ENCODE peak calls at places on chromosome 13, in seven cellular contexts. One of them, this sample, is unnamed.

GRCh38 chr13:24208314-24208713 is 47.8 kb downstream of the SPATA13 start:
- DNase-seq in tibial nerve: no peak
- DNase-seq in CD4-positive, CD25-positive, alpha-beta regulatory T cell: no peak
- DNase-seq in naive thymus-derived CD4-positive, alpha-beta T cell: no peak
- DNase-seq in CD8-positive, alpha-beta memory T cell: no peak
- DNase-seq in left lung: no peak
- DNase-seq in right lobe of liver: no peak
- DNase-seq in this sample: no peak

GRCh38 chr13:108083056-108083455 is 132.3 kb downstream of the LIG4 start:
- DNase-seq in tibial nerve: no peak
- DNase-seq in CD4-positive, CD25-positive, alpha-beta regulatory T cell: no peak
- DNase-seq in naive thymus-derived CD4-positive, alpha-beta T cell: no peak
- DNase-seq in CD8-positive, alpha-beta memory T cell: no peak
- DNase-seq in left lung: no peak
- DNase-seq in right lobe of liver: no peak
- DNase-seq in this sample: no peak

GRCh38 chr13:114088234-114088633 is 44.2 kb downstream of the RASA3 start:
- DNase-seq in tibial nerve: peak
- DNase-seq in CD4-positive, CD25-positive, alpha-beta regulatory T cell: no peak
- DNase-seq in naive thymus-derived CD4-positive, alpha-beta T cell: no peak
- DNase-seq in CD8-positive, alpha-beta memory T cell: no peak
- DNase-seq in left lung: no peak
- DNase-seq in right lobe of liver: no peak
- DNase-seq in this sample: no peak

GRCh38 chr13:59345316-59345715 is 818.4 kb downstream of the DIAPH3 start:
- DNase-seq in tibial nerve: no peak
- DNase-seq in CD4-positive, CD25-positive, alpha-beta regulatory T cell: no peak
- DNase-seq in naive thymus-derived CD4-positive, alpha-beta T cell: no peak
- DNase-seq in CD8-positive, alpha-beta memory T cell: no peak
- DNase-seq in left lung: no peak
- DNase-seq in right lobe of liver: no peak
- DNase-seq in this sample: no peak

GRCh38 chr13:41917641-41918040 is 43.3 kb downstream of the VWA8 start:
- DNase-seq in tibial nerve: no peak
- DNase-seq in CD4-positive, CD25-positive, alpha-beta regulatory T cell: no peak
- DNase-seq in naive thymus-derived CD4-positive, alpha-beta T cell: peak
- DNase-seq in CD8-positive, alpha-beta memory T cell: no peak
- DNase-seq in left lung: no peak
- DNase-seq in right lobe of liver: no peak
- DNase-seq in this sample: no peak

GRCh38 chr13:88932950-88933349 is 1261.8 kb downstream of the SLITRK5 start:
- DNase-seq in tibial nerve: no peak
- DNase-seq in CD4-positive, CD25-positive, alpha-beta regulatory T cell: no peak
- DNase-seq in naive thymus-derived CD4-positive, alpha-beta T cell: no peak
- DNase-seq in CD8-positive, alpha-beta memory T cell: no peak
- DNase-seq in left lung: no peak
- DNase-seq in right lobe of liver: no peak
- DNase-seq in this sample: no peak

GRCh38 chr13:48299591-48299990 is 4.0 kb upstream of the RB1 start:
- DNase-seq in tibial nerve: no peak
- DNase-seq in CD4-positive, CD25-positive, alpha-beta regulatory T cell: no peak
- DNase-seq in naive thymus-derived CD4-positive, alpha-beta T cell: no peak
- DNase-seq in CD8-positive, alpha-beta memory T cell: no peak
- DNase-seq in left lung: no peak
- DNase-seq in right lobe of liver: no peak
- DNase-seq in this sample: no peak

GRCh38 chr13:97506511-97506910 is 72.5 kb downstream of the RAP2A start:
- DNase-seq in tibial nerve: no peak
- DNase-seq in CD4-positive, CD25-positive, alpha-beta regulatory T cell: no peak
- DNase-seq in naive thymus-derived CD4-positive, alpha-beta T cell: no peak
- DNase-seq in CD8-positive, alpha-beta memory T cell: no peak
- DNase-seq in left lung: no peak
- DNase-seq in right lobe of liver: no peak
- DNase-seq in this sample: no peak

GRCh38 chr13:34926513-34926912 is 15.6 kb upstream of the NBEA start:
- DNase-seq in tibial nerve: no peak
- DNase-seq in CD4-positive, CD25-positive, alpha-beta regulatory T cell: no peak
- DNase-seq in naive thymus-derived CD4-positive, alpha-beta T cell: no peak
- DNase-seq in CD8-positive, alpha-beta memory T cell: no peak
- DNase-seq in left lung: no peak
- DNase-seq in right lobe of liver: no peak
- DNase-seq in this sample: no peak

GRCh38 chr13:40329682-40330485 is 336.6 kb downstream of the FOXO1 start:
- DNase-seq in tibial nerve: no peak
- DNase-seq in CD4-positive, CD25-positive, alpha-beta regulatory T cell: no peak
- DNase-seq in naive thymus-derived CD4-positive, alpha-beta T cell: no peak
- DNase-seq in CD8-positive, alpha-beta memory T cell: no peak
- DNase-seq in left lung: no peak
- DNase-seq in right lobe of liver: no peak
- DNase-seq in this sample: no peak

GRCh38 chr13:89965252-89965651 is 1382.2 kb upstream of the MIR17HG start:
- DNase-seq in tibial nerve: no peak
- DNase-seq in CD4-positive, CD25-positive, alpha-beta regulatory T cell: no peak
- DNase-seq in naive thymus-derived CD4-positive, alpha-beta T cell: no peak
- DNase-seq in CD8-positive, alpha-beta memory T cell: no peak
- DNase-seq in left lung: no peak
- DNase-seq in right lobe of liver: no peak
- DNase-seq in this sample: no peak
- H3K27ac ChIP-seq in tibial nerve: no peak
- H3K27ac ChIP-seq in CD4-positive, CD25-positive, alpha-beta regulatory T cell: no peak
- H3K27ac ChIP-seq in naive thymus-derived CD4-positive, alpha-beta T cell: no peak
- H3K27ac ChIP-seq in CD8-positive, alpha-beta memory T cell: no peak
- H3K27ac ChIP-seq in left lung: no peak
- H3K27ac ChIP-seq in right lobe of liver: no peak
- H3K27ac ChIP-seq in this sample: no peak

GRCh38 chr13:51663980-51664957 is 80.0 kb downstream of the WDFY2 start:
- DNase-seq in tibial nerve: no peak
- DNase-seq in CD4-positive, CD25-positive, alpha-beta regulatory T cell: no peak
- DNase-seq in naive thymus-derived CD4-positive, alpha-beta T cell: no peak
- DNase-seq in CD8-positive, alpha-beta memory T cell: no peak
- DNase-seq in left lung: no peak
- DNase-seq in right lobe of liver: no peak
- DNase-seq in this sample: no peak
- H3K27ac ChIP-seq in tibial nerve: no peak
- H3K27ac ChIP-seq in CD4-positive, CD25-positive, alpha-beta regulatory T cell: no peak
- H3K27ac ChIP-seq in naive thymus-derived CD4-positive, alpha-beta T cell: no peak
- H3K27ac ChIP-seq in CD8-positive, alpha-beta memory T cell: no peak
- H3K27ac ChIP-seq in left lung: no peak
- H3K27ac ChIP-seq in right lobe of liver: no peak
- H3K27ac ChIP-seq in this sample: peak

GRCh38 chr13:78194904-78195639 is 276.4 kb upstream of the EDNRB start:
- DNase-seq in tibial nerve: no peak
- DNase-seq in CD4-positive, CD25-positive, alpha-beta regulatory T cell: no peak
- DNase-seq in naive thymus-derived CD4-positive, alpha-beta T cell: no peak
- DNase-seq in CD8-positive, alpha-beta memory T cell: no peak
- DNase-seq in left lung: no peak
- DNase-seq in right lobe of liver: no peak
- DNase-seq in this sample: no peak

GRCh38 chr13:78190296-78190695 is 271.7 kb upstream of the EDNRB start:
- DNase-seq in tibial nerve: no peak
- DNase-seq in CD4-positive, CD25-positive, alpha-beta regulatory T cell: no peak
- DNase-seq in naive thymus-derived CD4-positive, alpha-beta T cell: no peak
- DNase-seq in CD8-positive, alpha-beta memory T cell: no peak
- DNase-seq in left lung: no peak
- DNase-seq in right lobe of liver: no peak
- DNase-seq in this sample: no peak

GRCh38 chr13:78193853-78194252 is 275.2 kb upstream of the EDNRB start:
- DNase-seq in tibial nerve: no peak
- DNase-seq in CD4-positive, CD25-positive, alpha-beta regulatory T cell: no peak
- DNase-seq in naive thymus-derived CD4-positive, alpha-beta T cell: no peak
- DNase-seq in CD8-positive, alpha-beta memory T cell: no peak
- DNase-seq in left lung: no peak
- DNase-seq in right lobe of liver: no peak
- DNase-seq in this sample: no peak

GRCh38 chr13:78197231-78197630 is 278.6 kb upstream of the EDNRB start:
- DNase-seq in tibial nerve: no peak
- DNase-seq in CD4-positive, CD25-positive, alpha-beta regulatory T cell: no peak
- DNase-seq in naive thymus-derived CD4-positive, alpha-beta T cell: no peak
- DNase-seq in CD8-positive, alpha-beta memory T cell: no peak
- DNase-seq in left lung: no peak
- DNase-seq in right lobe of liver: no peak
- DNase-seq in this sample: no peak

DNA sequence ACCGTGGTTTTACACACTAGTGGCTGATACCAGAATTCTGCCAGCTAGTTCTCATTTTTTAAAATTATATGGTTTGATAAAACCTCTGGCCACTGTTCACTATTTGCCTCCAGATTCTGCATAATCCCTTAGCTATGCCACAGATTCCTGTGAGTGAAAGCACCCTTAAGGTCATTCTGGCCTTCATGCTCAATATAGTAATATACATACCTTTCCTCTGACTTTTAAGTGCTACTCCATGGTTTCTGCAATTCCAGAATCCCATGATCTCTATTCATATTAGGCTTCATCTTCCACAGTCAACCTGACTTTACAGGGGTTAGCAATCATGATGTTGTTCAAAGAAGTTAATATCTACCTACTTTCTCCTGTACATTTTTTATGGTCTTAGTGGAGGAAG is 274.1 kb upstream of the EDNRB start:
- DNase-seq in tibial nerve: no peak
- DNase-seq in CD4-positive, CD25-positive, alpha-beta regulatory T cell: no peak
- DNase-seq in naive thymus-derived CD4-positive, alpha-beta T cell: no peak
- DNase-seq in CD8-positive, alpha-beta memory T cell: no peak
- DNase-seq in left lung: no peak
- DNase-seq in right lobe of liver: no peak
- DNase-seq in this sample: no peak
- H3K27ac ChIP-seq in tibial nerve: no peak
- H3K27ac ChIP-seq in CD4-positive, CD25-positive, alpha-beta regulatory T cell: no peak
- H3K27ac ChIP-seq in naive thymus-derived CD4-positive, alpha-beta T cell: no peak
- H3K27ac ChIP-seq in CD8-positive, alpha-beta memory T cell: no peak
- H3K27ac ChIP-seq in left lung: no peak
- H3K27ac ChIP-seq in right lobe of liver: no peak
- H3K27ac ChIP-seq in this sample: no peak

GRCh38 chr13:95121516-95121915 is 179.7 kb downstream of the ABCC4 start:
- DNase-seq in tibial nerve: no peak
- DNase-seq in CD4-positive, CD25-positive, alpha-beta regulatory T cell: no peak
- DNase-seq in naive thymus-derived CD4-positive, alpha-beta T cell: no peak
- DNase-seq in CD8-positive, alpha-beta memory T cell: no peak
- DNase-seq in left lung: no peak
- DNase-seq in right lobe of liver: no peak
- DNase-seq in this sample: no peak
- H3K27ac ChIP-seq in tibial nerve: no peak
- H3K27ac ChIP-seq in CD4-positive, CD25-positive, alpha-beta regulatory T cell: no peak
- H3K27ac ChIP-seq in naive thymus-derived CD4-positive, alpha-beta T cell: no peak
- H3K27ac ChIP-seq in CD8-positive, alpha-beta memory T cell: no peak
- H3K27ac ChIP-seq in left lung: no peak
- H3K27ac ChIP-seq in right lobe of liver: no peak
- H3K27ac ChIP-seq in this sample: no peak

GRCh38 chr13:30004204-30004603 is 153.8 kb upstream of the UBL3 start:
- DNase-seq in tibial nerve: no peak
- DNase-seq in CD4-positive, CD25-positive, alpha-beta regulatory T cell: no peak
- DNase-seq in naive thymus-derived CD4-positive, alpha-beta T cell: no peak
- DNase-seq in CD8-positive, alpha-beta memory T cell: no peak
- DNase-seq in left lung: no peak
- DNase-seq in right lobe of liver: no peak
- DNase-seq in this sample: no peak

GRCh38 chr13:29996316-29996715 is 145.9 kb upstream of the UBL3 start:
- DNase-seq in tibial nerve: no peak
- DNase-seq in CD4-positive, CD25-positive, alpha-beta regulatory T cell: no peak
- DNase-seq in naive thymus-derived CD4-positive, alpha-beta T cell: no peak
- DNase-seq in CD8-positive, alpha-beta memory T cell: no peak
- DNase-seq in left lung: no peak
- DNase-seq in right lobe of liver: no peak
- DNase-seq in this sample: no peak

GRCh38 chr13:30002577-30002976 is 152.2 kb upstream of the UBL3 start:
- DNase-seq in tibial nerve: no peak
- DNase-seq in CD4-positive, CD25-positive, alpha-beta regulatory T cell: no peak
- DNase-seq in naive thymus-derived CD4-positive, alpha-beta T cell: no peak
- DNase-seq in CD8-positive, alpha-beta memory T cell: no peak
- DNase-seq in left lung: no peak
- DNase-seq in right lobe of liver: no peak
- DNase-seq in this sample: no peak

GRCh38 chr13:30000373-30000770 is 150.0 kb upstream of the UBL3 start:
- DNase-seq in tibial nerve: no peak
- DNase-seq in CD4-positive, CD25-positive, alpha-beta regulatory T cell: no peak
- DNase-seq in naive thymus-derived CD4-positive, alpha-beta T cell: no peak
- DNase-seq in CD8-positive, alpha-beta memory T cell: no peak
- DNase-seq in left lung: no peak
- DNase-seq in right lobe of liver: no peak
- DNase-seq in this sample: no peak

GRCh38 chr13:29999492-30000372 is 149.3 kb upstream of the UBL3 start:
- DNase-seq in tibial nerve: no peak
- DNase-seq in CD4-positive, CD25-positive, alpha-beta regulatory T cell: no peak
- DNase-seq in naive thymus-derived CD4-positive, alpha-beta T cell: no peak
- DNase-seq in CD8-positive, alpha-beta memory T cell: no peak
- DNase-seq in left lung: no peak
- DNase-seq in right lobe of liver: no peak
- DNase-seq in this sample: no peak
- H3K27ac ChIP-seq in tibial nerve: no peak
- H3K27ac ChIP-seq in CD4-positive, CD25-positive, alpha-beta regulatory T cell: no peak
- H3K27ac ChIP-seq in naive thymus-derived CD4-positive, alpha-beta T cell: no peak
- H3K27ac ChIP-seq in CD8-positive, alpha-beta memory T cell: no peak
- H3K27ac ChIP-seq in left lung: no peak
- H3K27ac ChIP-seq in right lobe of liver: no peak
- H3K27ac ChIP-seq in this sample: no peak

DNA sequence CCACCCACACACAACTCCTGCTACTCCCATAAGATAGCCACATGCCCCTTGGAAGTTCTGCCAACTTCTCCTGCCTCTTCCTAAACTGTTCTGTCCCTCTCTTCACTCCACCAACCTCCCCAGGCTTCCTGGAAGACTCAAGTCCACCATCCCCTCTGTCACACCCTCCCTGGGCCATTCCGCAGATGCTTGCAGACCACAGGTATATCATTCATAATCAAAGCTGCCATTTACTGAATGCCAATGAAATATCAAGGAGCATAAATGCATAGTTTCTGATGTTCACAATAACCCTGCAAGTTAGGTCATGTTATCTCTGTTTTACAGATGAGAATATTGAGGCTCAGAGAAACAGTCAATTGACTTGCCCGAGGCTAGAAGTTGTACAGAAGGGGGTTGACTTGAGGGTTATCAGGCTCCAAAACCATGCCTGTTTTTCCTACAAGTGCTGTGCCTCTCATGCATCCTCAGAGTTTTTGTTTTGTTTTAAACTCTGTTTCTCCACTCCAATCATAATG is 135.6 kb downstream of the SLC7A1 start:
- DNase-seq in tibial nerve: no peak
- DNase-seq in CD4-positive, CD25-positive, alpha-beta regulatory T cell: no peak
- DNase-seq in naive thymus-derived CD4-positive, alpha-beta T cell: no peak
- DNase-seq in CD8-positive, alpha-beta memory T cell: no peak
- DNase-seq in left lung: no peak
- DNase-seq in right lobe of liver: no peak
- DNase-seq in this sample: no peak
- H3K27ac ChIP-seq in tibial nerve: no peak
- H3K27ac ChIP-seq in CD4-positive, CD25-positive, alpha-beta regulatory T cell: no peak
- H3K27ac ChIP-seq in naive thymus-derived CD4-positive, alpha-beta T cell: no peak
- H3K27ac ChIP-seq in CD8-positive, alpha-beta memory T cell: no peak
- H3K27ac ChIP-seq in left lung: no peak
- H3K27ac ChIP-seq in right lobe of liver: no peak
- H3K27ac ChIP-seq in this sample: no peak

This sample was measured in ascending aorta.